ENCODE peak calls at places on chromosome 6, in nine cellular contexts. P, F, Z, E, S, H, D, I and Q are unnamed samples.

GRCh38 chr6:119312875-119313338 is 36.7 kb downstream of the MAN1A1 start:
- DNase-seq in Z (no peak), D (no peak), E (no peak), F (no peak), I (no peak), P (no peak), S (no peak), H (no peak), Q (no peak)

GRCh38 chr6:137911675-137912158 is 44.7 kb downstream of the TNFAIP3 start:
- DNase-seq in I (no peak), H (no peak), D (no peak), P (no peak), S (no peak), F (no peak), E (no peak), Z (no peak), Q (no peak)

GRCh38 chr6:149366237-149366921 is 33.7 kb upstream of the SUMO4 start:
- DNase-seq in I (no peak), E (no peak), S (no peak), D (no peak), F (no peak), Z (no peak), H (no peak), P (no peak), Q (no peak)

GRCh38 chr6:38443341-38443740 is 196.4 kb downstream of the BTBD9 start:
- DNase-seq in I (no peak), E (no peak), Z (no peak), D (peak), F (no peak), H (peak), S (no peak), P (no peak), Q (no peak)

GRCh38 chr6:33589723-33590530 is 9.9 kb upstream of the BAK1 start:
- DNase-seq in S (peak), Z (no peak), I (no peak), E (peak), P (peak), D (no peak), F (no peak), H (peak), Q (peak)

GRCh38 chr6:140602431-140602836 is 1228.0 kb upstream of the CITED2 start:
- DNase-seq in E (no peak), H (no peak), Z (no peak), S (no peak), I (no peak), D (no peak), P (no peak), F (no peak), Q (no peak)

GRCh38 chr6:167762259-167762962 is 64.3 kb upstream of the AFDN start:
- DNase-seq in F (no peak), S (no peak), I (no peak), E (no peak), D (no peak), P (no peak), H (no peak), Z (no peak), Q (no peak)

GRCh38 chr6:151121900-151122299 is 117.9 kb upstream of the AKAP12 start:
- DNase-seq in D (peak), S (no peak), I (no peak), E (peak), P (no peak), F (no peak), H (peak), Z (no peak), Q (no peak)

GRCh38 chr6:166485651-166486535 is 100.6 kb downstream of the RAMACL start:
- DNase-seq in Z (no peak), E (no peak), D (no peak), I (no peak), F (no peak), P (no peak), H (no peak), S (no peak), Q (no peak)

GRCh38 chr6:25454141-25454540 is 175.0 kb downstream of the CARMIL1 start:
- DNase-seq in F (no peak), P (no peak), D (no peak), H (peak), I (no peak), S (no peak), E (no peak), Z (no peak), Q (peak)

GRCh38 chr6:1070085-1070521 is 241.8 kb upstream of the FOXQ1 start:
- DNase-seq in E (no peak), H (no peak), F (no peak), D (no peak), S (no peak), P (no peak), I (no peak), Z (no peak), Q (no peak)

GRCh38 chr6:56851541-56852248 is 103.2 kb upstream of the BEND6 start:
- DNase-seq in Z (no peak), S (no peak), P (peak), F (no peak), I (peak), H (peak), D (peak), E (peak), Q (peak)

GRCh38 chr6:119602215-119603178 is 252.9 kb upstream of the MAN1A1 start:
- DNase-seq in I (no peak), F (no peak), D (no peak), E (no peak), Z (no peak), P (no peak), S (peak), H (peak), Q (peak)

GRCh38 chr6:82176616-82177015 is 70.9 kb downstream of the IBTK start:
- DNase-seq in F (no peak), S (no peak), H (peak), Z (no peak), P (no peak), I (no peak), E (no peak), D (no peak), Q (peak)

GRCh38 chr6:38552136-38552535 is 87.6 kb downstream of the BTBD9 start:
- DNase-seq in D (no peak), E (no peak), P (no peak), Z (no peak), H (no peak), F (no peak), I (no peak), S (no peak), Q (no peak)

GRCh38 chr6:12467706-12468670 is 177.8 kb downstream of the EDN1 start:
- DNase-seq in S (no peak), P (no peak), I (no peak), E (no peak), D (no peak), F (no peak), Z (no peak), H (peak), Q (no peak)

GRCh38 chr6:96823743-96824142 is 13.5 kb downstream of the GPR63 start:
- DNase-seq in H (peak), D (no peak), I (no peak), Z (no peak), P (no peak), F (no peak), S (no peak), E (no peak), Q (no peak)

GRCh38 chr6:42533794-42534193 is 30.0 kb upstream of the UBR2 start:
- DNase-seq in D (no peak), F (no peak), Z (no peak), H (no peak), S (no peak), I (no peak), P (no peak), E (no peak), Q (no peak)

GRCh38 chr6:129444683-129445082 is 265.3 kb downstream of the ARHGAP18 start:
- DNase-seq in S (no peak), I (no peak), D (no peak), Z (no peak), H (no peak), P (no peak), E (no peak), F (no peak), Q (no peak)

GRCh38 chr6:9422138-9422537 is 986.8 kb upstream of the SLC35B3 start:
- DNase-seq in F (no peak), I (no peak), Z (no peak), D (no peak), S (no peak), H (no peak), E (no peak), P (no peak), Q (no peak)

GRCh38 chr6:31580807-31581437 is 1.3 kb downstream of the LTB start:
- DNase-seq in F (peak), Z (peak), I (peak), S (peak), H (peak), E (peak), D (no peak), P (peak), Q (peak)

GRCh38 chr6:41191569-41191968 is 9.4 kb downstream of the TREML2 start:
- DNase-seq in F (no peak), I (no peak), D (peak), H (peak), P (no peak), S (no peak), Z (peak), E (peak), Q (peak)

GRCh38 chr6:33740204-33740608 is 6.5 kb downstream of the IP6K3 start:
- DNase-seq in H (no peak), I (no peak), E (no peak), F (no peak), Z (no peak), D (peak), S (no peak), P (no peak), Q (no peak)

GRCh38 chr6:53517021-53517420 is 27.9 kb downstream of the GCLC start:
- DNase-seq in E (no peak), P (no peak), S (no peak), Z (no peak), I (no peak), F (no peak), H (peak), D (no peak), Q (peak)

GRCh38 chr6:11772109-11772830 is 6.3 kb downstream of the ADTRP start:
- DNase-seq in E (no peak), S (peak), F (no peak), D (no peak), P (no peak), I (no peak), H (peak), Z (no peak), Q (peak)

GRCh38 chr6:14616611-14617010 is 499.0 kb downstream of the CD83 start:
- DNase-seq in F (no peak), H (peak), E (no peak), Z (no peak), P (no peak), S (no peak), D (no peak), I (no peak), Q (peak)

GRCh38 chr6:117138920-117139319 is 126.4 kb upstream of the VGLL2 start:
- DNase-seq in F (no peak), P (no peak), E (peak), I (peak), S (no peak), D (no peak), H (no peak), Z (no peak), Q (no peak)

GRCh38 chr6:3522561-3523287 is 65.9 kb upstream of the SLC22A23 start:
- DNase-seq in P (no peak), D (no peak), F (no peak), Z (no peak), I (no peak), E (no peak), H (peak), S (peak), Q (peak)

GRCh38 chr6:147421903-147422302 is 86.6 kb upstream of the SAMD5 start:
- DNase-seq in P (no peak), I (no peak), S (no peak), H (no peak), E (no peak), Z (no peak), F (no peak), D (no peak), Q (no peak)

GRCh38 chr6:69935079-69935478 is 68.7 kb downstream of the COL19A1 start:
- DNase-seq in D (no peak), S (no peak), Z (no peak), F (no peak), P (no peak), H (no peak), E (no peak), I (no peak), Q (no peak)

GRCh38 chr6:146339716-146340115 is 203.9 kb upstream of the RAB32 start:
- DNase-seq in P (no peak), Z (no peak), S (no peak), E (no peak), H (peak), D (peak), F (no peak), I (no peak), Q (no peak)